ENCODE peak calls at places on chromosome 10, in five cellular contexts. One of them, this sample, is unnamed.

GRCh38 chr10:43695730-43696129 is 47.0 kb upstream of the ZNF32 start:
- DNase-seq in mesenchymal stem cell: no peak
- DNase-seq in H1: no peak
- DNase-seq in trophoblast cell: no peak
- DNase-seq in H9: no peak
- DNase-seq in this sample: no peak

GRCh38 chr10:29204119-29204518 is 84.8 kb upstream of the LYZL1 start:
- DNase-seq in H9: peak; percentile 43
- DNase-seq in H1: no peak
- DNase-seq in mesenchymal stem cell: peak; percentile 58
- DNase-seq in trophoblast cell: no peak
- DNase-seq in this sample: peak; percentile 55

GRCh38 chr10:125226823-125227222 is 66.5 kb upstream of the CTBP2 start:
- DNase-seq in H1: no peak
- DNase-seq in H9: no peak
- DNase-seq in mesenchymal stem cell: no peak
- DNase-seq in trophoblast cell: no peak
- DNase-seq in this sample: no peak

GRCh38 chr10:3754727-3755439 is 30.1 kb downstream of the KLF6 start:
- DNase-seq in H9: peak; percentile 18
- DNase-seq in H1: no peak
- DNase-seq in trophoblast cell: peak; percentile 84
- DNase-seq in mesenchymal stem cell: peak; percentile 90
- DNase-seq in this sample: no peak

GRCh38 chr10:119020627-119020946 is 8.9 kb upstream of the NANOS1 start:
- DNase-seq in trophoblast cell: no peak
- DNase-seq in H9: no peak
- DNase-seq in H1: no peak
- DNase-seq in mesenchymal stem cell: no peak
- DNase-seq in this sample: no peak

GRCh38 chr10:79378647-79379511 is 31.6 kb downstream of the PPIF start:
- DNase-seq in mesenchymal stem cell: no peak
- DNase-seq in trophoblast cell: no peak
- DNase-seq in H1: no peak
- DNase-seq in H9: peak; percentile 18
- DNase-seq in this sample: no peak

GRCh38 chr10:100338434-100339036 is 8.5 kb upstream of the SCD start:
- DNase-seq in H9: peak; percentile 76
- DNase-seq in trophoblast cell: peak; percentile 65
- DNase-seq in mesenchymal stem cell: peak; percentile 61
- DNase-seq in H1: no peak
- DNase-seq in this sample: peak; percentile 59

GRCh38 chr10:1217661-1218060 is 161.5 kb downstream of the WDR37 start:
- DNase-seq in H9: peak; percentile 14
- DNase-seq in trophoblast cell: no peak
- DNase-seq in mesenchymal stem cell: no peak
- DNase-seq in H1: no peak
- DNase-seq in this sample: no peak

GRCh38 chr10:82890573-82890972 is 1015.6 kb downstream of the NRG3 start:
- DNase-seq in mesenchymal stem cell: no peak
- DNase-seq in H9: no peak
- DNase-seq in trophoblast cell: no peak
- DNase-seq in H1: no peak
- DNase-seq in this sample: no peak

GRCh38 chr10:1094112-1095057 is 38.2 kb downstream of the WDR37 start:
- DNase-seq in H9: no peak
- DNase-seq in mesenchymal stem cell: no peak
- DNase-seq in H1: no peak
- DNase-seq in trophoblast cell: no peak
- DNase-seq in this sample: no peak

GRCh38 chr10:126902157-126902556 is 3.1 kb upstream of the DOCK1 start:
- DNase-seq in trophoblast cell: peak; percentile 93
- DNase-seq in H9: no peak
- DNase-seq in H1: no peak
- DNase-seq in mesenchymal stem cell: peak; percentile 82
- DNase-seq in this sample: no peak

GRCh38 chr10:6036861-6037321 is 25.3 kb downstream of the IL2RA start:
- DNase-seq in mesenchymal stem cell: no peak
- DNase-seq in H9: no peak
- DNase-seq in trophoblast cell: no peak
- DNase-seq in H1: no peak
- DNase-seq in this sample: no peak

GRCh38 chr10:69703766-69704191 is 73.7 kb downstream of the FAM241B start:
- DNase-seq in H9: no peak
- DNase-seq in trophoblast cell: peak; percentile 47
- DNase-seq in H1: no peak
- DNase-seq in mesenchymal stem cell: peak; percentile 100
- DNase-seq in this sample: no peak

GRCh38 chr10:95428702-95429101 is 132.5 kb downstream of the SORBS1 start:
- DNase-seq in H1: no peak
- DNase-seq in H9: no peak
- DNase-seq in mesenchymal stem cell: no peak
- DNase-seq in trophoblast cell: no peak
- DNase-seq in this sample: no peak

GRCh38 chr10:111186385-111186784 is 109.6 kb downstream of the ADRA2A start:
- DNase-seq in H9: no peak
- DNase-seq in H1: no peak
- DNase-seq in trophoblast cell: no peak
- DNase-seq in mesenchymal stem cell: no peak
- DNase-seq in this sample: no peak

GRCh38 chr10:108434818-108435217 is 1270.3 kb upstream of the SORCS1 start:
- DNase-seq in mesenchymal stem cell: no peak
- DNase-seq in H1: no peak
- DNase-seq in H9: no peak
- DNase-seq in trophoblast cell: no peak
- DNase-seq in this sample: no peak

GRCh38 chr10:18145652-18146051 is 5.4 kb downstream of the CACNB2 start:
- DNase-seq in H1: no peak
- DNase-seq in mesenchymal stem cell: no peak
- DNase-seq in H9: no peak
- DNase-seq in trophoblast cell: no peak
- DNase-seq in this sample: no peak

GRCh38 chr10:43679509-43679908 is 30.8 kb upstream of the ZNF32 start:
- DNase-seq in H9: no peak
- DNase-seq in trophoblast cell: no peak
- DNase-seq in H1: no peak
- DNase-seq in mesenchymal stem cell: no peak
- DNase-seq in this sample: no peak

GRCh38 chr10:28677889-28678686 is 767 bp downstream of the BAMBI start:
- DNase-seq in H9: peak; percentile 42
- DNase-seq in trophoblast cell: peak; percentile 44
- DNase-seq in mesenchymal stem cell: peak; percentile 37
- DNase-seq in H1: no peak
- DNase-seq in this sample: no peak

GRCh38 chr10:70442332-70442988 is 979 bp upstream of the NODAL start:
- DNase-seq in H9: peak; percentile 92
- DNase-seq in trophoblast cell: no peak
- DNase-seq in mesenchymal stem cell: no peak
- DNase-seq in H1: peak; percentile 84
- DNase-seq in this sample: no peak

GRCh38 chr10:132539894-132540293 is 2.3 kb downstream of the INPP5A start:
- DNase-seq in H9: no peak
- DNase-seq in trophoblast cell: no peak
- DNase-seq in H1: no peak
- DNase-seq in mesenchymal stem cell: peak; percentile 74
- DNase-seq in this sample: no peak
- H2BK5ac ChIP-seq in H9: no peak overlapping the region
- H2BK5ac ChIP-seq in trophoblast cell: no peak overlapping the region
- H2BK5ac ChIP-seq in H1: no peak overlapping the region
- H2BK5ac ChIP-seq in mesenchymal stem cell: no peak overlapping the region
- H2BK5ac ChIP-seq in this sample: no peak overlapping the region

DNA sequence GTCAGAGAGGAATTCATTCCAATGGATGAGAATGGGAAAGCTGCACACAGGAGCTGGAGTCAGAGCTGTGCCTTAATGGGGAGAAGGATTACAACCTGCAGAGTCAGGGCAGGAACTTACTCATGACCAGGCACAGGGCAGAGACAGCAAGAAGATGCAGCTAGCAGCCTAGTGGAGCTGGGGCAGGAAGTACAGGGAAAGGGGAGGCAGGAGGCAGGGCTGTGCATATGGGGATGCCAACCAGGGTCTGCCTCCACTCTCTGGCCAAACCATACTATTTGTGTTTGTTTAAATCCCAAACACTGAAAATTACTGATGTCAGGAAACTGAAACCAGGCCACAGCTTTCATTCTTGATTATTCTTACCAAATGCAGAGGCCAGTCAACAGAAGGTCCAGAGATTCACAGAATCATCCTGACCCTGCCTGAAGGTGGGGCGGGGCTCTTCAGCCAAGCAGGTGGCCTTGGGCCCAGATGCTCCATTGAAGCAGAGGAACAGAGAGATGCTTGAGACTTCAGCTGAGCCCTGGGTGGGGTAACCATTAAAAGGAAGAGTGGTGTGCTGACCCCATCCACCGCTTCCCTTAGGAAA is 461.9 kb downstream of the KCNMA1 start:
- DNase-seq in mesenchymal stem cell: no peak
- DNase-seq in H9: no peak
- DNase-seq in trophoblast cell: no peak
- DNase-seq in H1: no peak
- DNase-seq in this sample: no peak
- H2AK5ac ChIP-seq in mesenchymal stem cell: no peak overlapping the region
- H2AK5ac ChIP-seq in H9: no peak overlapping the region
- H2AK5ac ChIP-seq in trophoblast cell: no peak overlapping the region
- H2AK5ac ChIP-seq in H1: no peak overlapping the region
- H2AK5ac ChIP-seq in this sample: no peak overlapping the region

GRCh38 chr10:50406457-50407076 is 155.3 kb upstream of the ASAH2 start:
- DNase-seq in trophoblast cell: no peak
- DNase-seq in H1: no peak
- DNase-seq in H9: no peak
- DNase-seq in mesenchymal stem cell: no peak
- DNase-seq in this sample: no peak
- H2BK12ac ChIP-seq in trophoblast cell: no peak overlapping the region
- H2BK12ac ChIP-seq in H1: peak overlapping the region; percentile 96
- H2BK12ac ChIP-seq in H9: peak overlapping the region; percentile 15
- H2BK12ac ChIP-seq in mesenchymal stem cell: no peak overlapping the region
- H2BK12ac ChIP-seq in this sample: no peak overlapping the region

DNA sequence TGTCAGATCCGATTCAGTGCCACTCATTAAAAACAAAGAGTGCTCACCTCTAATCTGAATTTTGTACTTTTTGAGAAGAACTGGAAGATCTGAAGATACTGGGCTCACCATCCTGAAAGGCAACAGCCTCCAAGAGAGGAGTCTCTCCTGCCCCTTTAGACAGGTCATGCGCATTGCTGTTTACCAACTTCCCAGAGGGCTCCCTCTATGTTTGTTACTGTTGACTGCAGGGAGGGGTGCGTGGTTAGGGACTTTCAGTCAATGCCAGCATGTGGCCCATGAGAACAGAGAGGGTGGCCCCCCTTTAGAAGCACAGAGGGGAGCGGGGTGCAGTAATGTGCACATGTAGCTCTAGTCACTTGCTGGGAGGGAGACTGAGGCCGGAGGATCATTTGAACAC is 33.1 kb upstream of the CABCOCO1 start:
- DNase-seq in mesenchymal stem cell: no peak
- DNase-seq in H1: no peak
- DNase-seq in trophoblast cell: no peak
- DNase-seq in H9: peak; percentile 33
- DNase-seq in this sample: no peak
- H2BK5ac ChIP-seq in mesenchymal stem cell: peak overlapping the region; percentile 15
- H2BK5ac ChIP-seq in H1: no peak overlapping the region
- H2BK5ac ChIP-seq in trophoblast cell: no peak overlapping the region
- H2BK5ac ChIP-seq in H9: no peak overlapping the region
- H2BK5ac ChIP-seq in this sample: no peak overlapping the region

GRCh38 chr10:62582804-62583208 is 208.6 kb downstream of the ZNF365 start:
- DNase-seq in H9: no peak
- DNase-seq in trophoblast cell: peak; percentile 10
- DNase-seq in H1: no peak
- DNase-seq in mesenchymal stem cell: peak; percentile 89
- DNase-seq in this sample: no peak
- H2AK5ac ChIP-seq in H9: no peak overlapping the region
- H2AK5ac ChIP-seq in trophoblast cell: no peak overlapping the region
- H2AK5ac ChIP-seq in H1: no peak overlapping the region
- H2AK5ac ChIP-seq in mesenchymal stem cell: no peak overlapping the region
- H2AK5ac ChIP-seq in this sample: no peak overlapping the region